ENCODE peak calls at places on chromosomes 7 and 10, in seven cellular contexts. M is colonic mucosa, V is neural progenitor cell, H is erythroblast, U is thyroid gland, Y is posterior cingulate gyrus, X is brain microvascular endothelial cell. Z is an unnamed sample.
A peak's percentile ranks its signal among the peaks of the same experiment; 100 is the strongest.

GRCh38 chr10:131183546-131184045 is 127.9 kb downstream of the TCERG1L start:
- DNase-seq in M (no peak), V (no peak), H (no peak), U (no peak), Y (no peak), X (no peak), Z (no peak)

GRCh38 chr10:94066411-94066810 is 72.7 kb downstream of the PLCE1 start:
- DNase-seq in M (no peak), V (peak; percentile 77), H (peak; percentile 5), U (peak; percentile 32), Y (no peak), X (peak; percentile 30), Z (no peak)

GRCh38 chr7:78225534-78225933 is 427.0 kb downstream of the PHTF2 start:
- DNase-seq in M (no peak), V (no peak), H (no peak), U (peak; percentile 6), Y (no peak), X (no peak), Z (no peak)

GRCh38 chr7:82481499-82482097 is 38.0 kb upstream of the CACNA2D1 start:
- DNase-seq in M (no peak), V (peak; percentile 3), H (peak; percentile 1), U (no peak), Y (no peak), X (no peak), Z (peak; percentile 19)

GRCh38 chr10:79268100-79268670 is 79.1 kb upstream of the PPIF start:
- DNase-seq in M (no peak), V (no peak), H (no peak), U (no peak), Y (no peak), X (peak; percentile 68), Z (no peak)

GRCh38 chr10:72697711-72698110 is 5.8 kb downstream of the MCU start:
- DNase-seq in M (no peak), V (no peak), H (no peak), U (no peak), Y (no peak), X (no peak), Z (no peak)

GRCh38 chr10:22629126-22629525 is 85.3 kb downstream of the PIP4K2A start:
- DNase-seq in M (no peak), V (no peak), H (no peak), U (no peak), Y (no peak), X (no peak), Z (no peak)

GRCh38 chr10:123651421-123652047 is 14.6 kb upstream of the GPR26 start:
- DNase-seq in M (no peak), V (no peak), H (no peak), U (no peak), Y (no peak), X (no peak), Z (no peak)